ENCODE peak calls at places on chromosomes 7 and 10, in eight cellular contexts. E, P, Y, C, T, O, R and H are unnamed samples.
A peak's percentile ranks its signal among the peaks of the same experiment; 100 is the strongest.

GRCh38 chr7:113099284-113099919 is 12.8 kb upstream of the GPR85 start:
- DNase-seq in O (no peak), T (no peak), E (no peak), Y (no peak), C (no peak), P (no peak), R (peak; percentile 17), H (no peak)

GRCh38 chr7:77738382-77738781 is 42.1 kb downstream of the RSBN1L start:
- DNase-seq in T (no peak), P (no peak), Y (no peak), E (no peak), C (no peak), R (no peak), O (no peak), H (no peak)

GRCh38 chr7:33854178-33854577 is 51.2 kb upstream of the BMPER start:
- DNase-seq in E (no peak), O (no peak), Y (no peak), R (peak; percentile 73), T (peak; percentile 53), P (no peak), C (no peak), H (no peak)

GRCh38 chr7:108285018-108285368 is 154.8 kb upstream of the LAMB4 start:
- DNase-seq in P (no peak), E (no peak), Y (no peak), R (no peak), C (no peak), T (no peak), O (no peak), H (no peak)

GRCh38 chr7:22296916-22297315 is 60.0 kb downstream of the RAPGEF5 start:
- DNase-seq in R (no peak), E (no peak), P (no peak), C (no peak), O (no peak), T (no peak), Y (no peak), H (no peak)

GRCh38 chr7:137508437-137509175 is 165.1 kb upstream of the PTN start:
- DNase-seq in Y (peak; percentile 58), O (peak; percentile 7), P (no peak), R (peak; percentile 90), T (peak; percentile 59), E (peak; percentile 74), C (no peak), H (no peak)

GRCh38 chr10:14612873-14613569 is 161.7 kb downstream of the FAM107B start:
- DNase-seq in R (no peak), T (no peak), P (no peak), Y (no peak), O (no peak), C (no peak), E (no peak), H (no peak)

GRCh38 chr7:41096921-41097320 is 606.0 kb downstream of the INHBA start:
- DNase-seq in P (no peak), R (peak; percentile 98), T (peak; percentile 87), O (no peak), E (no peak), Y (peak; percentile 87), C (no peak), H (no peak)

GRCh38 chr10:6778992-6779701 is 199.1 kb upstream of the PRKCQ start:
- DNase-seq in Y (peak; percentile 89), E (peak; percentile 96), T (peak; percentile 84), O (peak; percentile 61), C (peak; percentile 91), P (peak; percentile 27), R (peak; percentile 99), H (no peak)

GRCh38 chr7:139902436-139903102 is 73.5 kb downstream of the TBXAS1 start:
- DNase-seq in P (no peak), R (peak; percentile 39), Y (no peak), E (no peak), T (no peak), C (no peak), O (no peak), H (no peak)

GRCh38 chr7:91780526-91780925 is 100.0 kb downstream of the MTERF1 start:
- DNase-seq in Y (no peak), R (no peak), O (no peak), P (no peak), E (no peak), T (no peak), C (no peak), H (no peak)

GRCh38 chr7:91789558-91789957 is 90.9 kb downstream of the MTERF1 start:
- DNase-seq in O (no peak), P (no peak), Y (no peak), T (no peak), R (no peak), C (no peak), E (no peak), H (no peak)

GRCh38 chr7:91787923-91788322 is 92.6 kb downstream of the MTERF1 start:
- DNase-seq in C (no peak), T (no peak), R (no peak), P (no peak), O (no peak), E (no peak), Y (no peak), H (no peak)

GRCh38 chr7:91789086-91789485 is 91.4 kb downstream of the MTERF1 start:
- DNase-seq in R (no peak), P (no peak), Y (no peak), T (no peak), C (no peak), O (no peak), E (no peak), H (no peak)

GRCh38 chr7:91784469-91784868 is 96.0 kb downstream of the MTERF1 start:
- DNase-seq in C (peak; percentile 34), T (peak; percentile 49), Y (peak; percentile 8), R (peak; percentile 61), O (peak; percentile 32), E (peak; percentile 9), P (no peak), H (no peak)
- TF ChIP-seq CTCF in C (peak; percentile 53), T (peak; percentile 21), Y (peak; percentile 34), R (peak; percentile 48), O (peak; percentile 27), E (no peak), P (peak; percentile 17), H (no peak)

DNA sequence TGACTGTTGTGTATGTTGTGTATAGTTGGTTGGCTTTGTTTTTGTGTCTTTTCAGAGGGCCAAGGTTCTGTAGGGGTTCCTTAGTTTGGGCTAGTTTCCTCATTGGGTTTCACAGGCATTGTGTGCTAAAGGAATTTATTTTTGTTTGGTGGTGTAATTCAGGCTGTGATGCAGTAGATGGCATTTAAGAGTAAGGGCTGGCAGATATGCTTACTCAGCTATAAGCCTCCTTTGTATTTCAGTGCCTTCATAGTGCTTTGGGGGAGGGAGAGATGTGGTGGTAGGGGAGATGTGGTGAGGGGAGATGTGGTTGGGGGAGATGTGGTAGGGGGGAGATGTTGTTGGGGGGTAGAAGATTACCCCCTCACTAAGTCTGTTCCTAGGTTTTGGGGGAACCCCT is 91.7 kb downstream of the SLC25A40 start:
- DNase-seq in C (no peak), Y (no peak), O (no peak), E (no peak), P (no peak), T (no peak), R (peak; percentile 4), H (no peak)
- TF ChIP-seq CTCF in C (no peak), Y (no peak), O (no peak), E (no peak), P (no peak), T (peak; percentile 11), R (peak; percentile 21), H (no peak)

DNA sequence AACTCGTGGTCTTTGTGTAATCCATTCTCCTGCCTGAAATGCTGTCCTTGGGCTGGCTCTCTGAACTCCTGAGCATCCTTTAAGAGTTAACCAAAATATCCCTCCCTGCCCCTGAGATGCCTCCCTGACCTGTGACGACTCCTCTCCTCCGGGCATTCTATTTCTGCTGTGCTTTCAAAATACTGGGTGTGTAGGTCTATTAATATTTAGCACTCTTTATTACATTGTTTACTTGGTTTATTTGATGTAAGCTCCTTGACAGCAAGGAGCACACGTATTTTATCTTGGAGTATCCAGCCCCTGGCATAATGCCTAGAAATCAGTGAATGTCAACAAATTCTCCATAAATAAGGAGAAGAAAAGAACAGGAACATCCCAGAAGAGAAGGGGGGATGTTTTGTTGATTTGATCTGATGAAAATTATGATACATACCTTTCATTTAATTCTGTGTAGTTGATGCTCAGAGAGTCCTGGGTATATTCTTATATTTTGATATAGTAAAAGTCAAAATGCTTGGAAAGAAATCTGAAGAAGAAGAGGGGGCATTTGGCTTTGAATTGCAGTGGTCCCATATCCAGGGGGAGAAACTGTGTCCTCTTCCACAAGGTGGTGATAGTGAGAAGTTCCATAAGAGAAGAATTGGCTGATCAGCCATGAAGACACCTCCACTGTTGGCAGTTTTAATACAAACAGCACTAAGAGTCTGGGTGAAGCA is 107.7 kb upstream of the MPP7 start:
- DNase-seq in E (no peak), C (no peak), P (no peak), Y (no peak), T (no peak), R (no peak), O (no peak), H (no peak)
- TF ChIP-seq CTCF in E (no peak), C (no peak), P (no peak), Y (peak; percentile 30), T (peak; percentile 31), R (no peak), O (no peak), H (no peak)

DNA sequence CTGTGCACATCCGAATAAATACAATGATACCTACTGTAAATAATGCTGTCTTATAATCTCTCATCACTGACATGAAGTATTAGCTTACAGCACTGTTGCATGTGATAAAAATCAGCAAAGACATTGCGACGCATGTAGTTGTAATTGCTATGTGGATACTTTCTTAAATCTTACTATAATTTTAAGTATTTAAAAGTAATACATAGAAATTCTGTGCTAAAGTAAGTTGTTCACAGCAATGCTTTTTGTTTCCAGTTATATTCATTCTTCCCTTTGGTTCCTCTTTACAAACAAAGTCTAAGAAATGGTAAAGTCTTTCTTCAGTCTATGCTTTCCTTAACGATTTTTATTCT is 113.7 kb upstream of the DGKB start:
- DNase-seq in T (no peak), Y (no peak), O (no peak), R (no peak), P (no peak), E (no peak), C (no peak), H (no peak)
- TF ChIP-seq CTCF in T (no peak), Y (no peak), O (no peak), R (no peak), P (no peak), E (no peak), C (no peak), H (no peak)